ENCODE peak calls at places on chromosome 10, in four cellular contexts. D is fibroblast of the aortic adventitia, O is mammary epithelial cell, C is Caco-2. E is an unnamed sample.

GRCh38 chr10:5976689-5977470 is 463 bp downstream of the IL15RA start:
- DNase-seq in D (peak; percentile 57), O (peak; percentile 52), C (no peak), E (peak; percentile 68)

GRCh38 chr10:64648915-64649314 is 1127.7 kb downstream of the REEP3 start:
- DNase-seq in D (no peak), O (no peak), C (peak; percentile 54), E (no peak)

GRCh38 chr10:124592101-124592500 is 130.5 kb downstream of the LHPP start:
- DNase-seq in D (no peak), O (no peak), C (no peak), E (no peak)

GRCh38 chr10:8431511-8431910 is 377.0 kb downstream of the GATA3 start:
- DNase-seq in D (peak; percentile 43), O (no peak), C (no peak), E (no peak)

GRCh38 chr10:125409756-125410155 is 249.4 kb upstream of the CTBP2 start:
- DNase-seq in D (no peak), O (peak; percentile 30), C (no peak), E (peak; percentile 23)

GRCh38 chr10:128077155-128077875 is 48.9 kb downstream of the MKI67 start:
- DNase-seq in D (no peak), O (no peak), C (no peak), E (no peak)

GRCh38 chr10:127869329-127869728 is 23.4 kb downstream of the CLRN3 start:
- DNase-seq in D (no peak), O (no peak), C (no peak), E (no peak)

GRCh38 chr10:96695975-96696634 is 24.2 kb downstream of the PIK3AP1 start:
- DNase-seq in D (no peak), O (no peak), C (no peak), E (no peak)

GRCh38 chr10:58361353-58361752 is 23.9 kb upstream of the TFAM start:
- DNase-seq in D (no peak), O (no peak), C (no peak), E (no peak)

GRCh38 chr10:51010977-51011376 is 63.3 kb upstream of the PRKG1 start:
- DNase-seq in D (peak; percentile 80), O (no peak), C (no peak), E (peak; percentile 72)

GRCh38 chr10:10824611-10825148 is 193.0 kb upstream of the CELF2 start:
- DNase-seq in D (peak; percentile 98), O (no peak), C (no peak), E (peak; percentile 91)

GRCh38 chr10:101761226-101761625 is 14.7 kb downstream of the FGF8 start:
- DNase-seq in D (no peak), O (no peak), C (no peak), E (no peak)

GRCh38 chr10:57627642-57628178 is 640.0 kb downstream of the IPMK start:
- DNase-seq in D (no peak), O (no peak), C (no peak), E (no peak)

GRCh38 chr10:14800397-14800796 is 25.7 kb upstream of the FAM107B start:
- DNase-seq in D (no peak), O (no peak), C (no peak), E (no peak)

GRCh38 chr10:63554666-63555065 is 33.5 kb downstream of the REEP3 start:
- DNase-seq in D (peak; percentile 76), O (peak; percentile 82), C (no peak), E (peak; percentile 81)

GRCh38 chr10:103395754-103396066 is 565 bp downstream of the ATP5MK start:
- DNase-seq in D (no peak), O (peak; percentile 15), C (no peak), E (peak; percentile 36)

GRCh38 chr10:58868736-58869435 is 307.6 kb upstream of the PHYHIPL start:
- DNase-seq in D (no peak), O (no peak), C (no peak), E (peak; percentile 25)

GRCh38 chr10:3805791-3806381 is 20.9 kb upstream of the KLF6 start:
- DNase-seq in D (peak; percentile 92), O (peak; percentile 90), C (peak; percentile 80), E (peak; percentile 78)

GRCh38 chr10:71968553-71969474 is 4.6 kb downstream of the CHST3 start:
- DNase-seq in D (no peak), O (no peak), C (no peak), E (no peak)

GRCh38 chr10:97321807-97322195 is 2.7 kb downstream of the FRAT1 start:
- DNase-seq in D (no peak), O (no peak), C (no peak), E (no peak)

GRCh38 chr10:130507461-130507860 is 371.3 kb downstream of the GLRX3 start:
- DNase-seq in D (no peak), O (no peak), C (no peak), E (no peak)

GRCh38 chr10:1063232-1063862 is 7.2 kb downstream of the WDR37 start:
- DNase-seq in D (no peak), O (no peak), C (no peak), E (no peak)

GRCh38 chr10:3775671-3776551 is 9.1 kb downstream of the KLF6 start:
- DNase-seq in D (peak; percentile 68), O (peak; percentile 75), C (no peak), E (peak; percentile 74)

GRCh38 chr10:86403183-86403797 is 36.7 kb upstream of the GRID1 start:
- DNase-seq in D (no peak), O (no peak), C (no peak), E (no peak)

GRCh38 chr10:111556666-111557065 is 479.8 kb downstream of the ADRA2A start:
- DNase-seq in D (no peak), O (no peak), C (no peak), E (no peak)

GRCh38 chr10:13969792-13970140 is 361.0 kb downstream of the FRMD4A start:
- DNase-seq in D (no peak), O (peak; percentile 20), C (no peak), E (no peak)

GRCh38 chr10:78630944-78631838 is 437.6 kb upstream of the ZMIZ1 start:
- DNase-seq in D (peak; percentile 30), O (no peak), C (no peak), E (peak; percentile 36)

GRCh38 chr10:90136731-90137316 is 435.4 kb downstream of the KIF20B start:
- DNase-seq in D (peak; percentile 35), O (no peak), C (no peak), E (peak; percentile 20)

GRCh38 chr10:30190831-30191552 is 131.6 kb upstream of the JCAD start:
- DNase-seq in D (no peak), O (no peak), C (peak; percentile 62), E (no peak)

GRCh38 chr10:101273736-101274135 is 44.5 kb upstream of the LBX1 start:
- DNase-seq in D (no peak), O (peak; percentile 20), C (no peak), E (no peak)

GRCh38 chr10:11647676-11648075 is 36.2 kb upstream of the USP6NL start:
- DNase-seq in D (no peak), O (no peak), C (no peak), E (no peak)

DNA sequence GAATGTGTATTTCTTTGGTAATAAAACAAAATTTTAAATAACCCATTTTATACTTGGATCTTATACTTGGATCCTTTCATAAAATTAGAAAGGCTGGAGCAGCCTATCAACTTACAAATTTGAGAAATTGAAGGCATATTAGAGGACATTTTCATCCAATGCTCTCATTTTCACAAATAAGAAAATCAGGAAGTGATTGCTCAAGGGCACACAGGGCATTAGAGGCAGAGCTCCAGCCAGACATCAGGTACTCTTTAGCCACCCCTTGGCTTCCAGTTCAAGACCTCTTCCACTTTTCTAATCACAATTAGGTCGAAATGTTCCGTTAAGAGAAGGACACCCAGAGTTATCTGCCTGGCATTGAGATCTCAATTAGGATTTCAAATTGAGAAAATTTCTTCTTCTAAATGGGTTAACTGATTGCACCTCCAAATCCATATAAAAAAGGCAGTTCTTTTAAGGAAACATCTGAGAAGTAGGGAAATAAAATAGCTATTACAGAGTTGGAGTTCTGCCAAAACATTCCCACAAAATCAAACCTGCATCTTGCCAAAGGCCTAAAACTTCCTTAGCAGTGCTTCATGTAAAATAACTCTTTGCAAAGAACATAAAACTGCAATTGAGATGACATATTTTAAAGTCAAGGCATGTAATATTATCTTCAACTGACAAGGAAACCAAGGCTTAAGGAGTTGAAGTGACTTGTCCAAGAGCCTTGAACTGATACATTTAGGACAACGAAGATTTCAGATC is 2.5 kb downstream of the ACTA2 start:
- DNase-seq in D (peak; percentile 71), O (no peak), C (no peak), E (peak; percentile 26)
- H3K4me3 ChIP-seq in D (no peak overlapping the region), O (no peak overlapping the region), C (no peak overlapping the region), E (no peak overlapping the region)

GRCh38 chr10:131899695-131900349 is 986 bp upstream of the PPP2R2D start:
- DNase-seq in D (no peak), O (no peak), C (no peak), E (no peak)
- TF ChIP-seq CTCF in D (peak; percentile 17), O (no peak), C (peak; percentile 12), E (no peak)

DNA sequence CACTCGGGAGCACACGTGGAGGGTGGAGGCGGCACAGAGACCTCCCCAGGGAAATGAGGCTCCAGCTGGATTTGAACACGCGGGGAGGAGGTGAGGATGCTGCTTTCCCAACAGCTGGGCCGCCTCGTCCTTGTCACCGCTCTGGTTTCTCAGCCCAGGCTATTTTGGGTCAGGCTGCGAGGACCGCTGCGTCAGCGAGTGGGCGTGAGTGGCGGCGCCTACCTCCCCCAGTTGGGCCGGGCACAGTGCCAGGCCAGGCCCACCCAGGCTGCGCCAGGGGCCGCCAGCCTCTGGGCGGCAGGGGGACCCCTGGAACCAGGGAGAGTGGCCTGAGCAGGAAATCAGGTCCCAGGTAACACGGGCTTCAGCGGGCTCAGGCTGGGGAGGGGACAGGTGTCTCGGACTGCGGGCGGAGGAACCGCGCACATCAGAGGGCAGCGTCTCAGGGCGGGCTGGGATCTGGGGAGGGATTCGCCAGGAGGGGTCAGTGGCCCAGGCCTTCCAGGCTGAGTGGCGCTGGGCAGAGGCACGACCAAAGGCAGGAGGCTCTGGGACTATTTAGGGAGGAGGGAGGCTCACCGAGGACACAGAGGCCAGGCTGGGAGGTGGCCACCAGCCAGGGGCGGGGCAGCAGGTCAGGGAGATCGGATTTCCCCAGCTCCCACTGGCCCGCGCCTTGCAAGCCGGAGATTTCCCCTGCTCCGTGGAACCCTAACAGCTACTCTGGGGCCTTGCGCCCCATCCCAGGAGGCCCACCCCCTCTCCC is 125.2 kb upstream of the RET start:
- DNase-seq in D (no peak), O (no peak), C (peak; percentile 39), E (no peak)
- H3K4me3 ChIP-seq in D (no peak overlapping the region), O (no peak overlapping the region), C (no peak overlapping the region), E (no peak overlapping the region)

GRCh38 chr10:129231821-129232220 is 235.2 kb upstream of the MGMT start:
- DNase-seq in D (no peak), O (no peak), C (no peak), E (no peak)
- TF ChIP-seq CTCF in D (no peak), O (no peak), C (no peak), E (no peak)

GRCh38 chr10:19638873-19639233 is 177.4 kb upstream of the PLXDC2 start:
- DNase-seq in D (no peak), O (no peak), C (no peak), E (no peak)

GRCh38 chr10:19640864-19641263 is 175.4 kb upstream of the PLXDC2 start:
- DNase-seq in D (no peak), O (no peak), C (no peak), E (no peak)

GRCh38 chr10:19634163-19634562 is 182.1 kb upstream of the PLXDC2 start:
- DNase-seq in D (no peak), O (no peak), C (no peak), E (no peak)

GRCh38 chr10:19638173-19638872 is 177.9 kb upstream of the PLXDC2 start:
- DNase-seq in D (peak; percentile 77), O (peak; percentile 34), C (peak; percentile 65), E (peak; percentile 92)
- H3K4me3 ChIP-seq in D (peak overlapping the region; percentile 29), O (no peak overlapping the region), C (no peak overlapping the region), E (peak overlapping the region; percentile 19)